ENCODE peak calls at places on chromosomes 7 and 10, in nine cellular contexts. X, H, L, C, B, D, S, E and Q are unnamed samples.

GRCh38 chr10:132835848-132836233 is 49.9 kb upstream of the NKX6-2 start:
- DNase-seq in X (no peak), H (no peak), L (no peak), C (no peak), B (no peak), D (no peak), S (no peak), E (no peak), Q (no peak)

GRCh38 chr10:110612629-110613028 is 31.5 kb upstream of the RBM20 start:
- DNase-seq in X (no peak), H (no peak), L (no peak), C (no peak), B (no peak), D (no peak), S (no peak), E (no peak), Q (no peak)

GRCh38 chr7:2802504-2803341 is 41.4 kb downstream of the GNA12 start:
- DNase-seq in X (no peak), H (peak), L (no peak), C (peak), B (no peak), D (no peak), S (no peak), E (peak), Q (no peak)

GRCh38 chr7:8190121-8190895 is 71.7 kb downstream of the ICA1 start:
- DNase-seq in X (no peak), H (peak), L (no peak), C (peak), B (no peak), D (peak), S (no peak), E (no peak), Q (peak)

GRCh38 chr7:11327633-11328032 is 354.0 kb downstream of the PHF14 start:
- DNase-seq in X (no peak), H (no peak), L (no peak), C (no peak), B (no peak), D (no peak), S (no peak), E (no peak), Q (peak)

GRCh38 chr7:88377421-88377820 is 70.7 kb upstream of the STEAP4 start:
- DNase-seq in X (no peak), H (no peak), L (no peak), C (no peak), B (no peak), D (no peak), S (no peak), E (no peak), Q (no peak)

GRCh38 chr10:52818019-52818418 is 45.4 kb upstream of the MBL2 start:
- DNase-seq in X (no peak), H (peak), L (no peak), C (peak), B (no peak), D (peak), S (peak), E (no peak), Q (peak)

GRCh38 chr10:86357041-86357440 is 9.6 kb downstream of the GRID1 start:
- DNase-seq in X (peak), H (no peak), L (peak), C (no peak), B (peak), D (no peak), S (no peak), E (no peak), Q (no peak)

GRCh38 chr7:98213296-98213873 is 2.1 kb downstream of the BHLHA15 start:
- DNase-seq in X (peak), H (no peak), L (peak), C (no peak), B (peak), D (no peak), S (no peak), E (no peak), Q (no peak)

GRCh38 chr10:124043310-124044142 is 49.9 kb downstream of the CHST15 start:
- DNase-seq in X (no peak), H (no peak), L (no peak), C (no peak), B (no peak), D (no peak), S (no peak), E (no peak), Q (no peak)

GRCh38 chr10:129971381-129972144 is 7.5 kb upstream of the EBF3 start:
- DNase-seq in X (peak), H (peak), L (no peak), C (peak), B (no peak), D (no peak), S (peak), E (peak), Q (no peak)

GRCh38 chr7:19122018-19122588 is 4.7 kb upstream of the TWIST1 start:
- DNase-seq in X (no peak), H (peak), L (no peak), C (peak), B (no peak), D (no peak), S (no peak), E (no peak), Q (no peak)

GRCh38 chr7:96075510-96076349 is 246.2 kb downstream of the SLC25A13 start:
- DNase-seq in X (peak), H (peak), L (peak), C (peak), B (peak), D (no peak), S (no peak), E (peak), Q (peak)

GRCh38 chr7:80135306-80136104 is 874 bp downstream of the GNAI1 start:
- DNase-seq in X (no peak), H (peak), L (no peak), C (peak), B (no peak), D (no peak), S (no peak), E (no peak), Q (no peak)

GRCh38 chr7:122310119-122311021 is 5.8 kb upstream of the FEZF1 start:
- DNase-seq in X (peak), H (no peak), L (no peak), C (peak), B (no peak), D (no peak), S (no peak), E (peak), Q (no peak)

GRCh38 chr10:63103971-63104409 is 29.1 kb upstream of the NRBF2 start:
- DNase-seq in X (no peak), H (peak), L (no peak), C (no peak), B (no peak), D (no peak), S (no peak), E (peak), Q (no peak)

GRCh38 chr7:139775829-139776266 is 1.9 kb downstream of the HIPK2 start:
- DNase-seq in X (peak), H (peak), L (no peak), C (peak), B (no peak), D (peak), S (peak), E (peak), Q (peak)

DNA sequence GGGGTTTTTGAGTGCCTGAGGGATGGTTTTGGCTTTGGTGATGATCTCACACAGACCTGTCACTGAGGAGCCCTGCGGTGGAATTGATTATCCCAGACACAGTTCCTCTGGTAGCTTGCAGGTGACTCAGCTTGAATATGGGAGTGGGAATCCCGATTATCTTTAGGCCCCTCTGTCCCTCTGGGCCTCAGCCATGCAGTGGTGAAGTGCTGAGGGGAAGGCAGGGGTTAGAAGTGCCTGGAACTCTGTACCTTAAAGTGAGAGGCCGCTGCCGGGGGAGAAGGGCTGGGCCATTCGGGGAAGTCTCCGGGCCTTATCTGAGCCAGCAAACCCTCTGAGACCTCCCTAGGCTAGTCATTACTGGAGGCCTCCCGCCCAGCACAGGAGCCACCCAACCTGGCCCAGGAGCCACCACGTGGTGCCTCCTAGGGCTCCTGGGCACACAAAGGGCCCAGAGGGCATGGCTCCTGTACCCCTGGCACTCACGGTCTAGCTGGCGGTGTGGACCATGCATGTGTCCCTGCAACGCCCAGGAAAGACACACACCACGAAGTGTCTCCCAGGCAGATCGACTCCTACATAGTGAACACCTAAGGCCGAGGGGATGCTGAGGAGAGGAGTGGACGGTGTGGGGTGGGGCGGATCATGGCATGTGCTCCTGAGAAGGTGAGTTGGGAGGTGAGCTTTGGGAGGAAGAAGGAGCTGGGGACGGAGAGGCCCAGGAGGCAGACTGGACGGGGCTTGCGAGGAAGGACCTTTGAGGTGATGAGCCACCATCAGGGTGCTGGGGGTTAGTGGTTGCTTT is 56.2 kb downstream of the HK1 start:
- DNase-seq in X (no peak), H (no peak), L (no peak), C (no peak), B (no peak), D (no peak), S (no peak), E (no peak), Q (no peak)
- H3K4me3 ChIP-seq in X (no peak), H (no peak), L (no peak), C (no peak), B (no peak), D (no peak), S (no peak), E (no peak), Q (no peak)

GRCh38 chr7:156764766-156765165 is 124.2 kb downstream of the RNF32 start:
- DNase-seq in X (no peak), H (no peak), L (no peak), C (no peak), B (no peak), D (no peak), S (no peak), E (no peak), Q (no peak)

GRCh38 chr7:156772725-156773124 is 120.3 kb downstream of the LMBR1 start:
- DNase-seq in X (no peak), H (no peak), L (no peak), C (no peak), B (no peak), D (no peak), S (no peak), E (no peak), Q (no peak)

GRCh38 chr7:156765901-156766656 is 125.5 kb downstream of the RNF32 start:
- DNase-seq in X (no peak), H (no peak), L (no peak), C (no peak), B (no peak), D (no peak), S (no peak), E (no peak), Q (no peak)

GRCh38 chr7:156766666-156767065 is 126.1 kb downstream of the RNF32 start:
- DNase-seq in X (no peak), H (no peak), L (no peak), C (no peak), B (no peak), D (no peak), S (no peak), E (no peak), Q (no peak)

DNA sequence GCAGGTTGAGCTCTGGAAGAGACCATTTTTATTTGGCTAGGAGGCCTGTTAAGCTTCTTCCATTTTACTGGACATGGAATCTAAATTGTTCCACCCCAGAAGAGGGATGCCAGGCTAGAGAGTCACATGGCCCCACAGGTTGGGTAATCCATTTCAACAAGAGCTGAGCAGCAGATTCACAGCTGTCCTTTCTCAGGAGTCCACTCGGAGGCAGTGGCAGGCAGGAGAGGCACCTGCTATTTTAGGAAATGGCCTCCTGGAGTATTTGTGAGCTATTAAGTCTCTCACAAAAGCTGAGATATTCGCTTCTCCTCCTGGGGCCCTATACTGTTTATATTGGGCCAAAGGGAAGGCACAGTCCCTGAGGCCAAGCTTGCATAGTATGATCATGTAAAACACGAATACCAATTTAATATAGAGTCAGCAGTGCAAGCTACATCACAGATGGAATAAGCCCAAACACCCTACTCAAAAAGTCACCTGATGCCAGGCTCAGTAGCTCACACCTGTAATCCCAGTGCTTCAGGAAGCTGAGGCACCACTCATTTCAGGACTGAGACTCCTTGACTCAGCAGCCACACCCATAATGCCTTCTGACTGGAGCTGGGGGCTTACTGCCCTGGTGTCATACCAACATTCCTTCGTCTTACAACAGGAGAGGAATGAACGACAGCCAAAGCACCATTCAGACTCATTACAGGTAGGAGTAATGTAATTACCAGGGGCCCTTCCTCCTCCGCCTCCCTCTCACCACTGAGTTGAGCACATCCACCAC is 124.1 kb downstream of the LMBR1 start:
- DNase-seq in X (no peak), H (no peak), L (no peak), C (no peak), B (no peak), D (no peak), S (no peak), E (no peak), Q (no peak)
- TF ChIP-seq CTCF in X (no peak), H (no peak), L (no peak), C (no peak), B (no peak), D (no peak), S (no peak), E (peak), Q (no peak)

GRCh38 chr7:64184376-64184775 is 22.6 kb upstream of the ZNF735 start:
- DNase-seq in X (no peak), H (no peak), L (no peak), C (no peak), B (no peak), D (no peak), S (no peak), E (no peak), Q (no peak)
- H3K4me3 ChIP-seq in X (no peak), H (no peak), L (no peak), C (no peak), B (no peak), D (no peak), S (no peak), E (no peak), Q (no peak)

GRCh38 chr10:4541292-4541691 is 284.7 kb upstream of the AKR1E2 start:
- DNase-seq in X (no peak), H (peak), L (no peak), C (peak), B (no peak), D (peak), S (no peak), E (no peak), Q (peak)
- TF ChIP-seq CTCF in X (no peak), H (peak), L (no peak), C (peak), B (no peak), D (peak), S (no peak), E (no peak), Q (peak)

GRCh38 chr10:25176421-25176968 is 1.7 kb downstream of the GPR158 start:
- DNase-seq in X (no peak), H (no peak), L (no peak), C (no peak), B (no peak), D (no peak), S (no peak), E (no peak), Q (no peak)
- H3K4me3 ChIP-seq in X (no peak), H (no peak), L (no peak), C (no peak), B (no peak), D (no peak), S (no peak), E (peak), Q (peak)

GRCh38 chr10:49418328-49418727 is 22.4 kb upstream of the DRGX start:
- DNase-seq in X (no peak), H (no peak), L (no peak), C (no peak), B (no peak), D (no peak), S (no peak), E (no peak), Q (no peak)
- TF ChIP-seq CTCF in X (no peak), H (no peak), L (no peak), C (no peak), B (no peak), D (no peak), S (no peak), E (peak), Q (no peak)

GRCh38 chr7:102933763-102934162 is 21.0 kb downstream of the LRRC17 start:
- DNase-seq in X (no peak), H (peak), L (no peak), C (peak), B (peak), D (peak), S (no peak), E (peak), Q (peak)
- H3K4me3 ChIP-seq in X (no peak), H (peak), L (no peak), C (no peak), B (no peak), D (no peak), S (no peak), E (no peak), Q (no peak)

GRCh38 chr7:129373651-129374428 is 60.4 kb upstream of the STRIP2 start:
- DNase-seq in X (no peak), H (no peak), L (no peak), C (no peak), B (no peak), D (no peak), S (no peak), E (no peak), Q (no peak)

GRCh38 chr7:129376778-129377700 is 57.2 kb upstream of the STRIP2 start:
- DNase-seq in X (no peak), H (peak), L (no peak), C (peak), B (no peak), D (no peak), S (peak), E (no peak), Q (peak)

GRCh38 chr7:129375221-129375938 is 58.9 kb upstream of the STRIP2 start:
- DNase-seq in X (no peak), H (no peak), L (no peak), C (no peak), B (no peak), D (no peak), S (no peak), E (no peak), Q (no peak)

GRCh38 chr7:129370812-129371211 is 63.4 kb upstream of the STRIP2 start:
- DNase-seq in X (no peak), H (no peak), L (no peak), C (peak), B (no peak), D (no peak), S (no peak), E (no peak), Q (no peak)

DNA sequence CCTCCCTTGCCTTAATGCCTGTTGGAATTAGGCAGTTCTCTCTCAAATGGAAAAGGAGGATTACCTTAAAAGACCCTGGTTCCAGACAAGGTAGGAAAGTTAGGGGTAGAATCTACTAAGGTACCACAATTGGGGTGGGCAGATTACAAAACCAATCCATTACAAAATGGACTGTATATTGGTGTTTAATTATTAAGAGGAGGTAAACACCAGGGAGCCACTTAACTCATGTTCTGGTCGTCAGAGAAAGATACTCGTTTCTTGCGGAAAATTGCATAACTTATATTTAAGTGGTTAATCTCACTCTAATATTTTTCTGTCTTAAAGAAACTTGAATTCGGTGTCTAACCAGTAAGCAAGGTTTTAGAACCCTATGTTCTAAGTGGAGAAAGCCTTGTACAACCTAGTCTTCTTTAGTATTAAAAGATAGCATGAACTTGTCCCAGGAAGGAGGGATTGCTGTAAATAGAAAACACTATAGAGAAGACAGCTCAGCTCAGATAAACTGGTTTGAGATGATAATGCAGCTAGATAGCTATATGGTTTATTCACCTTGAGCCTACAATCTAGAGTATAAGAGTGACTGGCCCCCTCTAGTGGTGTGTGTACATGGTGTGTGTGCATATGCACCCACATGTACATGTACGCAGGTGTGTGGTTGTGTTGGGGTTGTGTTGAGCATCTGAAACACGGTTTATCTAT is 58.0 kb upstream of the STRIP2 start:
- DNase-seq in X (no peak), H (peak), L (no peak), C (peak), B (no peak), D (no peak), S (no peak), E (no peak), Q (peak)
- TF ChIP-seq CTCF in X (peak), H (peak), L (peak), C (peak), B (peak), D (peak), S (peak), E (peak), Q (peak)